ENCODE peak calls at places on chromosomes 3 and 15, in four cellular contexts. S is left ventricle myocardium inferior; U is upper lobe of right lung; R is effector memory CD4-positive, alpha-beta T cell. L is an unnamed sample. For H3K4me1, the result is how much of the 10 kb centered on the place peaks cover.

GRCh38 chr3:94246136-94246535 is 183.3 kb downstream of the NSUN3 start:
- DNase-seq in R (no peak), S (no peak), U (no peak), L (no peak)

GRCh38 chr3:70531063-70531657 is 218.7 kb upstream of the MDFIC2 start:
- DNase-seq in S (no peak), U (no peak), R (no peak), L (no peak)

GRCh38 chr3:173008978-173009377 is 132.1 kb downstream of the SPATA16 start:
- DNase-seq in S (peak), R (no peak), U (no peak), L (no peak)

GRCh38 chr3:42288385-42288784 is 22.4 kb upstream of the CCK start:
- DNase-seq in R (no peak), U (no peak), S (no peak), L (no peak)

GRCh38 chr3:53161820-53162671 is 1.0 kb downstream of the PRKCD start:
- DNase-seq in U (peak), S (peak), R (peak), L (peak)

GRCh38 chr3:190166948-190167347 is 46.3 kb upstream of the P3H2 start:
- DNase-seq in R (no peak), S (no peak), U (no peak), L (no peak)

GRCh38 chr3:152021951-152022461 is 148.6 kb downstream of the SUCNR1 start:
- DNase-seq in R (no peak), S (no peak), U (no peak), L (no peak)

GRCh38 chr3:67458406-67458805 is 196.0 kb downstream of the SUCLG2 start:
- DNase-seq in S (no peak), U (no peak), R (no peak), L (no peak)

GRCh38 chr3:52306978-52307377 is 9.1 kb upstream of the DNAH1 start:
- DNase-seq in S (no peak), R (no peak), U (no peak), L (no peak)

GRCh38 chr15:40959331-40960141 is 6.3 kb downstream of the CHAC1 start:
- DNase-seq in U (no peak), R (no peak), S (no peak), L (no peak)

GRCh38 chr15:58065445-58066041 is at the start of gene ALDH1A2:
- DNase-seq in R (no peak), U (peak), S (peak), L (no peak)

GRCh38 chr15:74399511-74400312 is 32.3 kb upstream of the CYP11A1 start:
- DNase-seq in U (no peak), S (no peak), R (no peak), L (no peak)

GRCh38 chr3:194279701-194280360 is 71.3 kb downstream of the CPN2 start:
- DNase-seq in U (peak), S (no peak), R (no peak), L (no peak)

GRCh38 chr3:164450276-164450905 is 627.9 kb downstream of the SI start:
- DNase-seq in U (no peak), S (no peak), R (no peak), L (no peak)

GRCh38 chr3:2883292-2883691 is 226.9 kb downstream of the IL5RA start:
- DNase-seq in R (no peak), S (no peak), U (no peak), L (no peak)

GRCh38 chr3:130661116-130661515 is 85.5 kb downstream of the PIK3R4 start:
- DNase-seq in R (no peak), U (no peak), S (no peak), L (no peak)

GRCh38 chr3:39638286-39638685 is 170.8 kb downstream of the MOBP start:
- DNase-seq in U (no peak), R (no peak), S (no peak), L (no peak)

GRCh38 chr15:45854455-45855202 is 219.8 kb downstream of the SQOR start:
- DNase-seq in R (no peak), S (no peak), U (no peak), L (no peak)

GRCh38 chr3:141469712-141470111 is 17.1 kb upstream of the RASA2 start:
- DNase-seq in S (no peak), U (no peak), R (no peak), L (no peak)

GRCh38 chr3:8416965-8417364 is 84.7 kb upstream of the LMCD1 start:
- DNase-seq in R (no peak), U (peak), S (no peak), L (no peak)

GRCh38 chr3:190321789-190322603 is at the start of gene CLDN1:
- DNase-seq in S (peak), R (peak), U (peak), L (peak)

GRCh38 chr3:36893137-36893557 is 51.7 kb downstream of the TRANK1 start:
- DNase-seq in R (peak), U (no peak), S (no peak), L (peak)

GRCh38 chr3:12190221-12190807 is 31.6 kb upstream of the TIMP4 start:
- DNase-seq in U (no peak), S (no peak), R (no peak), L (no peak)
- H3K4me1 ChIP-seq in U (under half), S (under half), R (under half), L (under half)

GRCh38 chr15:75723171-75723846 is 10.7 kb upstream of the CSPG4 start:
- DNase-seq in S (no peak), R (no peak), U (no peak), L (no peak)

GRCh38 chr15:75721923-75722870 is 9.5 kb upstream of the CSPG4 start:
- DNase-seq in U (no peak), R (no peak), S (peak), L (no peak)

GRCh38 chr15:75725021-75725718 is 12.5 kb upstream of the CSPG4 start:
- DNase-seq in S (no peak), U (peak), R (no peak), L (no peak)

GRCh38 chr15:75725719-75726607 is 13.3 kb upstream of the CSPG4 start:
- DNase-seq in S (no peak), U (peak), R (no peak), L (no peak)

DNA sequence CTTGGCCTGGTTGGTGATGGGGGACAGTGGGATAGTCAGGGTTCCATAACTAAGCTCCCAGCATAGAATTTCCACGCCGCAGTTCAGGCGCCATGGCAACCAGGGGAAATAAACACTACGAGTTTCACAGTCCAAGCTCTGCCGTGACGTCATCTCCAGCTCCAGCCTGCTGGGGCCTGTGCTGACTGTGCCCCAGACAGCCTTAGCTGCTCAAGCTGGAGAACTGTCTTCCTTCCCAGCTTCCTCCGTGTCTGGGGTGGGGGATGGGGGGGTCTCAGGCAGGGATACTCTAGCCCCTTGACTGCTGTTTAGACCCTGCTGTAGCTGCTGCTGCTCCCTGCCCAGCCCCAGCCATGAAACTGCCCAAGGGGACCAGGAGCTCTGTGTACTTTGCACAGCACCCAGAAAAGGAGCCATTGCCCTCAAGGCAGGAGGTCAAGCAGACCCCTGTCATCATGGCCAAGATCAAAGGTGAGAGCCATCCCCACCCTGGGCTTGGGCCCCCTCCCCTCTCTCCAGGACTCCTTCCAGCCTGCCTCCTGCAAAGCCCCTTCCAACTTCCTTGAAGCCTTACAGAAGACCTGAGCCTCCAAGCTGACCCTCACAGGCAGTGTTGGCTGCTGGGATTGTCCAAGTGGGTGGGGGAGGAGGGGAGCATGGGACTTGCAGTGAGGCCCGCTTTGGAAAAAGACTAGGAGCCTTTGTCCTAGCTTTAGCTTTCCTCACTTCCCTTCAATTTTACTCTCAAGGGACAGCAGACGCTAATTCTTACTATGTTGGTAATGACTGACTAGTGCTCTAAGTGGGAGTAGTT is 11.4 kb upstream of the CSPG4 start:
- DNase-seq in U (peak), S (peak), R (peak), L (peak)
- H3K27ac ChIP-seq in U (peak), S (peak), R (no peak), L (no peak)

GRCh38 chr3:66450389-66451022 is 50.3 kb downstream of the LRIG1 start:
- DNase-seq in U (no peak), S (peak), R (no peak), L (no peak)

GRCh38 chr3:66452247-66453040 is 48.4 kb downstream of the LRIG1 start:
- DNase-seq in S (peak), R (no peak), U (no peak), L (no peak)

GRCh38 chr3:66454464-66454859 is 46.4 kb downstream of the LRIG1 start:
- DNase-seq in U (no peak), R (no peak), S (no peak), L (no peak)

GRCh38 chr3:66453525-66454463 is 47.0 kb downstream of the LRIG1 start:
- DNase-seq in U (no peak), R (no peak), S (no peak), L (no peak)

DNA sequence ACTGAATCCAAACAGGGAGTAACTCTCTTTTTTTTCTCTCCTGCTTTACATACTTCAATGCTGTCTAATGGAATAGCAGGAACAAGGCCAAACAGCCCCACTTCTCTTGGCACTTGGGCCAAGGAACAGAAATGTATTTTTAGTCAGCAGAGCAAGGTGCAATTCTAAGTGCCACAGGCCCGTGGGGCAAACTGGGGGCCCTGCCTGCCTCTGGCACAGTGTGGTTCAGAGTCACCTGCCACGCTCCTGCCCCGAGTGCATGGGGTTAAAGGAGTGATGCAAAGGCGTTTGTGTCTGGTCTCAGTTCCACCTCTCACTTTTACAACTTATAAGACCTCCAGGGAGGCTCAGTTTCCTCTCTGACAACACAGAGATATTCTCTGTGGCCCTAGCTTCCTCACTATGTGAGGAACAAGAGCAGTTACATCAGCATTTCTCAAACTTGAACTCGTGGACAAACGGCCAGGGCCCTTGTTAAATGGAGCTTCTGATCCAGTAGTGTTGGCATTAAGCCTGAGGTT is 51.4 kb downstream of the LRIG1 start:
- DNase-seq in S (peak), U (no peak), R (no peak), L (no peak)
- H3K4me1 ChIP-seq in S (half or more), U (under half), R (under half), L (under half)

DNA sequence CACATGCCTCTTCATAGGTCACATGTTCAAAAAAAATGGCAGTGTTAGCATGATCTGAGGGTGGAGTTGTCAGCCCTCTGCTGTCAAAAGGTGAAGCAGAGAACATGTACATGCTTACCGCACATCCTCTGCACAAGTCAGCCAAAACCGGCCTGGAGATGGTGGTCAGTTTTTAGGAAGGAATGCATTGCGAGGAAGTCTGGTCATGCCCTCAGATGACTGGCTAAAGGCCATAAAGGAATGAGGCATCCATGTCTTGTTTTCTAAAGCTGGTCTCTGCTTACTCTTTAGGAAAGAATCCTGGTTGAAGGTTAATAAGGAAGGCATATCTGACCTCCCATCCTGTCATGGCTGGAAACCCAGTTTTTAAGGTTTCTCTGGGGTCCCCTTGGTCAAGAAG is 292.0 kb upstream of the CCDC54 start:
- DNase-seq in R (no peak), S (no peak), U (no peak), L (no peak)
- H3K27ac ChIP-seq in R (no peak), S (no peak), U (no peak), L (no peak)

DNA sequence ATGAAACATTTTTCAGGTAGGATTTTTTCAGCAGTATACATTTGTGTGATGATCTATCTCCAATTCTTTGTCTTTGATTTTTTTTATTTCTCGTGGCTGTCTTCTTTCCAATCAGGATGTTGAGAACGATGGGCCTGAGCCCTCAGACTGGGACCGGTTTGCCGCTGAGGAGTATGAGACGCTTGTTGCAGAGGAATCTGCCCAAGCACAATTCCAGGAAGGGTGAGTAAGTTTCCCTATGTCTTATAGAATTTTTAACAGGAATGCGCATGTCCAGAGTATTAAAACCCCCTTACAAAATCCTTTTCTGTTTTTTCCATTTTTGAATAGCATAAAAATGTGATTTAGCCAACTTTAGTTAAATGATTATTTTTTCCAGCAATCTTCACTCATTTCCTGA is 90.0 kb downstream of the MSL2 start:
- DNase-seq in S (no peak), R (no peak), U (no peak), L (no peak)
- H3K4me1 ChIP-seq in S (under half), R (under half), U (under half), L (under half)

DNA sequence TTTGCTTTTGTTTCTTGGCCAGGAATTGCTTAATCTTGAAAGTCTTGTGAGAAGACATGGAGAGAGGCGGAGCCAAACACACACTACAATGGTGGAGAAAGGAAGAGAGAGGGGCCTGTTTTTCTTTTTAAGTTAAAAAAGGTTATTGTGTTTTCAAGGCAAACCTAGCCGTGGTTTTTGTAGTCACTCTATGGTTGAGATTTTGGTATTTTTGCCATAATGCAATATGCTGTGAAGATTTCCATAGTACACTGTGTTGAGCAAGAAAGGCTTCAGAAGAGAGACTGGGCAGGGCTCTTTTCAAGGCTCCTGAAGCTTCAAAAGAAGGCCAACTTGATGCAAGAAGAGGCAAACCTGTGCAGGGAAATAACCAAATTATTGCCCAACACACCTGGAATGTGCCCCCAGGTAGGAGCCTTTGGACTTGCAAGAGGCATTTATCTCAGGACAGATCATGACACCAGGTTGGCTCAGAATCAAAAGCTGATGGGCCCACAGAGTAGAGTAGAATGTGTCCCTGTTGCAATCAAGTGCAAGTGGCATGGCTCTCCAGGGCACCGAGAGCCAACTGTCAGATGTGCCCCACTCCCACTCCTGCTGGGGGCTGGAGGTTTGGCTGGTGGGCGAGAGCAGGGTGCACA is 22.1 kb downstream of the AMOTL2 start:
- DNase-seq in R (no peak), U (peak), S (no peak), L (no peak)
- H3K27ac ChIP-seq in R (no peak), U (peak), S (peak), L (no peak)

DNA sequence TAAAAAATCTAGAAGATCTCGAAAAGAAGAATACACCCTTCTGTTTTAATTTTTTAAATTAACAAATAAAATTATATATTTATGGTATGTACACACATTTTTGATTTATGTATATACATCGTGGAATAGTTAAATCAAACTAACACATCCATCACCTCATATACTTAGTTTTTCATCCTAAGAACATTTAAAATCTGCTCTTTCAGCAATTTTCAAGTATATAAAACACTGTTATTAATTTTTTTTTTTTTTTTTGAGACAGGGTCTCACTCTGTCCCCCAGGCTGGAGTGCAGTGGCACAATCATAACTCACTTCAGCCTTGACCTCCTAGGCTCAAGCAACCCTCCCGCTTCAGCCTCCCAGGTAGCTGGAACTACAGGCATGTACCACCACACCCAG is 32.8 kb upstream of the ACAP2 start:
- DNase-seq in U (no peak), R (no peak), S (no peak), L (no peak)
- H3K4me1 ChIP-seq in U (under half), R (under half), S (under half), L (under half)